ENCODE peak calls at places on chromosomes 5 and 9, in four cellular contexts. One of them, this sample, is unnamed.

GRCh38 chr9:105475302-105475701 is 27.5 kb downstream of the FSD1L start:
- DNase-seq in NCI-H1436: no peak
- DNase-seq in M059J: peak
- DNase-seq in caudate nucleus: no peak
- DNase-seq in this sample: no peak

GRCh38 chr9:84435902-84436301 is 95.3 kb upstream of the SLC28A3 start:
- DNase-seq in NCI-H1436: no peak
- DNase-seq in M059J: no peak
- DNase-seq in caudate nucleus: no peak
- DNase-seq in this sample: no peak

GRCh38 chr9:5438301-5439162 is 807 bp upstream of the PLGRKT start:
- DNase-seq in NCI-H1436: no peak
- DNase-seq in M059J: peak
- DNase-seq in caudate nucleus: no peak
- DNase-seq in this sample: no peak

GRCh38 chr5:150511641-150512367 is 3.9 kb downstream of the NDST1 start:
- DNase-seq in NCI-H1436: no peak
- DNase-seq in M059J: no peak
- DNase-seq in caudate nucleus: no peak
- DNase-seq in this sample: no peak

GRCh38 chr9:20043035-20043434 is 254.2 kb upstream of the SLC24A2 start:
- DNase-seq in NCI-H1436: no peak
- DNase-seq in M059J: no peak
- DNase-seq in caudate nucleus: no peak
- DNase-seq in this sample: no peak

GRCh38 chr5:151741678-151742423 is 16.6 kb downstream of the ATOX1 start:
- DNase-seq in NCI-H1436: no peak
- DNase-seq in M059J: peak
- DNase-seq in caudate nucleus: no peak
- DNase-seq in this sample: no peak

GRCh38 chr9:129549684-129550083 is 71.2 kb downstream of the C9orf50 start:
- DNase-seq in NCI-H1436: no peak
- DNase-seq in M059J: no peak
- DNase-seq in caudate nucleus: peak
- DNase-seq in this sample: no peak

GRCh38 chr5:180209137-180209581 is at the start of gene RASGEF1C:
- DNase-seq in NCI-H1436: peak
- DNase-seq in M059J: peak
- DNase-seq in caudate nucleus: peak
- DNase-seq in this sample: peak

GRCh38 chr5:95759634-95760033 is 28.5 kb downstream of the RHOBTB3 start:
- DNase-seq in NCI-H1436: no peak
- DNase-seq in M059J: peak
- DNase-seq in caudate nucleus: no peak
- DNase-seq in this sample: peak

GRCh38 chr5:32494827-32495226 is 50.3 kb upstream of the ZFR start:
- DNase-seq in NCI-H1436: no peak
- DNase-seq in M059J: no peak
- DNase-seq in caudate nucleus: no peak
- DNase-seq in this sample: no peak

GRCh38 chr5:132655821-132656773 is 1.9 kb upstream of the IL13 start:
- DNase-seq in NCI-H1436: peak
- DNase-seq in M059J: peak
- DNase-seq in caudate nucleus: no peak
- DNase-seq in this sample: no peak